ENCODE peak calls at places on chromosomes 13 and 19, in seven cellular contexts. U is neural progenitor cell, O is colonic mucosa, N is H1, T is IMR-90, G is fibroblast of lung, Z is K562. S is an unnamed sample.

GRCh38 chr13:40974460-40975407 is 44.4 kb downstream of the ELF1 start:
- DNase-seq in N (no peak), Z (peak), G (peak), O (peak), U (peak), T (peak), S (no peak)

GRCh38 chr13:75936791-75937190 is 300.7 kb downstream of the LMO7 start:
- DNase-seq in U (no peak), O (no peak), Z (no peak), T (no peak), G (no peak), N (no peak), S (no peak)

GRCh38 chr19:57068921-57069697 is 50.7 kb upstream of the USP29 start:
- DNase-seq in Z (peak), T (no peak), G (no peak), N (peak), O (no peak), U (no peak), S (no peak)

GRCh38 chr13:102606537-102607309 is 9.9 kb downstream of the TPP2 start:
- DNase-seq in N (no peak), T (no peak), U (no peak), O (no peak), G (no peak), Z (peak), S (no peak)

GRCh38 chr19:35336166-35336955 is 7.4 kb downstream of the CD22 start:
- DNase-seq in G (no peak), N (no peak), U (no peak), T (no peak), Z (no peak), O (no peak), S (no peak)

GRCh38 chr19:45645631-45646344 is 6.6 kb upstream of the EML2 start:
- DNase-seq in Z (peak), G (peak), O (peak), N (peak), T (peak), U (peak), S (no peak)

GRCh38 chr13:23081901-23082300 is 98.9 kb upstream of the SGCG start:
- DNase-seq in N (no peak), O (no peak), T (no peak), U (no peak), Z (no peak), G (no peak), S (no peak)

GRCh38 chr13:97131447-97131846 is 90.7 kb upstream of the MBNL2 start:
- DNase-seq in G (no peak), O (no peak), U (no peak), N (no peak), Z (no peak), T (no peak), S (no peak)

DNA sequence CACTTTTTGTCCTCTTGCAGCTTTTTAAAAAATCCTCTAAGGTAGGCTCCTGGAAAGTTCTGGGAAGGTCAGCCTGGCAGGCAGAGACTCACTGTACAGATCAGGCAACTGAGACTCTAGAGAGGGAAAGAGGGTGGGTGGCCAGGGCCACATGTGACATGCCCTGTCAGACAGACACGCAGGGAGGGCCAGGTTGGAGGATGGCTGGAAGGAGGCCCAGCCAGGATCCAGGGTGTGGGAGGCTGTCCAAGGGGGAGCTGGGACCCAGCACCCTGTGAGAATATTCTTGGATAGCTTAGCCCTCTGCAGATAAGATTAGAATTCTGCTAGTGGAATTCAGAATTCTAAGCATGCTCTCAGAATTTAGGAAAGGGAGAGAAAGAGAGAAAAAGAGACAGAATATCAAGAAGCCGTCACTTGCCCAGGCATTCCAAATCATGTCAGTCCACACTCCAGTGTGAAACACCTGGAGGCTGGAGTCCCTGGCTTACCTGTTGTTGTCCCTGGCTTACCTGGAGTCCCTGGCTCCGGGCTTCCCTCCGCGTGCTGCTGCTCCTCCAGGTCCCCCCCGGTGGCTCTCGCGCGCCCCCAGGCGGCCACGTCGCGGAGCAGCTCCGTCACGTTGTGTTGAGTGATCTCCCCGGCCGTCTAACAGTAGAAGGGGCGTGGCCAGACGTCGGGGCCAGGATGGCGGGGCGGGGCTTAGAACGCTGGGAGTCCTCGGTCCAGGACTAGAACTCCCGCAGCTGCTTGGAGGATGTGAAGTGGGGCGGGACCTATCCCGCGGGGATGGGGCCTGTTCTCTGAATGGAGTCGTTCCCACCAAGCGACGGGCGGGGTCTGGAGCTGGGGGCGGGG is 2.8 kb upstream of the TNNI3 start:
- DNase-seq in N (peak), G (peak), O (peak), T (peak), Z (peak), U (peak), S (no peak)
- H3K9ac ChIP-seq in N (no peak), G (no peak), O (no peak), T (no peak), Z (peak), U (no peak), S (peak)

DNA sequence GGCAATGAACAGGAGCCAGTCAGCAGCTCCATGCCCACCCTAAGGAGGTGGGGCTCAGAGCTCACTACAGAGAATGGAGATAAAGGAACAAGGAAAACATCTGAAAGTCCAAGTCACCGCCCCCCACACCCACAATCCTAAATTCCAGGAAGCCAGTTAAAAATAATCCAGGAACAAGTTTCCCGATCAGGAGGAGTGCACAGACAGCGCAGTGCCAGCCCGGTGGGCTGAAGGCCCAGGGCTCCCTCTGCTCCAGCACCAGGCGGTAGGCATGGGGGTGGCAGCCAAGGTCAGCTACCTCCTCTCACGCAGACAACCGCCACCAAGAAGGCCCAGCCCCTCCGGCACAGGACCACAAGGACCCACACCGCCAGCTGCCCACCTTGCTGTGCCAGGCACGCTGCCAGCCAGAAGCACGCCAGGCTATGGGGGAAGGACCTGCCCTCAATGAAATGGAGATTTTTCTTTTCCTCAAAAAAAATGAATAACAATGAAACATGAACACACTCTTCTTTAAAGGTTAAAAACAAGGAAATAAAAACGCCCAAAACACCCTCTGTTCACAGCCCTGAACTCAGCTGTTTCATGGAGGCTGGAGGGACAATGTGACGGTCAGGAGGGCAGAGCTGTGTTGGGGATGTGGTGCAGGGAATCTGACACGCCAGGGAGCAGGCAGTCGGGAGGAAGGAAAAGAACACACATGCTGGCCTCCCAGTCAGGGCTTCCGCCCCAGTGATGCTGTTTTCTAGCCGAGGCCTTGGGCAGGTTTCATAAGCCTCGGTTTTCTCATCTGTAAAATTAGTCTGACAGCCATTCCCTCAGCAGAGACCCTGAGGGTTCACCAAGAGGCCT is 11.0 kb downstream of the STK24 start:
- DNase-seq in Z (no peak), T (no peak), U (no peak), G (no peak), N (no peak), O (peak), S (no peak)
- H3K9ac ChIP-seq in Z (no peak), T (no peak), U (no peak), G (no peak), N (no peak), O (peak), S (peak)

GRCh38 chr19:46900341-46900740 is 39.5 kb downstream of the ARHGAP35 start:
- DNase-seq in T (no peak), O (no peak), G (no peak), U (no peak), Z (no peak), N (no peak), S (no peak)

GRCh38 chr19:46901701-46902401 is 41.1 kb downstream of the ARHGAP35 start:
- DNase-seq in N (no peak), Z (no peak), G (no peak), T (peak), O (no peak), U (no peak), S (no peak)

GRCh38 chr19:46904114-46905060 is 43.6 kb downstream of the ARHGAP35 start:
- DNase-seq in Z (no peak), O (no peak), N (no peak), T (peak), U (no peak), G (peak), S (no peak)

GRCh38 chr19:46903458-46903857 is 42.7 kb downstream of the ARHGAP35 start:
- DNase-seq in N (no peak), G (no peak), Z (no peak), U (no peak), T (no peak), O (no peak), S (no peak)

GRCh38 chr19:46902402-46902766 is 41.6 kb downstream of the ARHGAP35 start:
- DNase-seq in U (no peak), O (no peak), G (no peak), Z (no peak), T (peak), N (no peak), S (peak)
- H3K9ac ChIP-seq in U (no peak), O (no peak), G (no peak), Z (no peak), T (no peak), N (no peak), S (peak)

DNA sequence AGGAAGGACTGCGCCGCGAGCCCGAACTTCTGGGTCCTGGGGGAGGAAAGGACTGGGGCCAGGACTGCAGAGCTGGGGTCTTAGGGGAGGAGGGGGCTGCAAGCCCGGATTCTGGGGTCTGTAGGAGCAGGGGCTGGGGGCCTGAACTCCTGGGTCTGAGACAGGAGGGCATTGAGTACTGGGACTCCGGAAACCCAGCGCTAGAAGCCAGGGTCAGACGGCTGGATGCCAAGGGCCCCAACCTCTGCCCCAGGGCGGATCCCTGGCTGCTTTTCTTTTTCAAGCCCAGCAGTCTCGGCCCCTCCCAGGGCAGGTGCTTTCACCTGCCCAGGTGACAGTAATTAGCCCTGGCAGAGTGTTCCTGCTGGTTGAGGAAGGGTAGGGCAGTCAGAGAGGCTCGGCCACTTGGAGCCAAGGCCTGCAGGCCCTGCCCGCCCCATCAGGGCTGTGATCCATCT is 2.3 kb downstream of the MYH14 start:
- DNase-seq in G (no peak), T (no peak), N (peak), U (peak), O (peak), Z (no peak), S (no peak)
- H3K9ac ChIP-seq in G (no peak), T (no peak), N (no peak), U (no peak), O (peak), Z (no peak), S (no peak)

DNA sequence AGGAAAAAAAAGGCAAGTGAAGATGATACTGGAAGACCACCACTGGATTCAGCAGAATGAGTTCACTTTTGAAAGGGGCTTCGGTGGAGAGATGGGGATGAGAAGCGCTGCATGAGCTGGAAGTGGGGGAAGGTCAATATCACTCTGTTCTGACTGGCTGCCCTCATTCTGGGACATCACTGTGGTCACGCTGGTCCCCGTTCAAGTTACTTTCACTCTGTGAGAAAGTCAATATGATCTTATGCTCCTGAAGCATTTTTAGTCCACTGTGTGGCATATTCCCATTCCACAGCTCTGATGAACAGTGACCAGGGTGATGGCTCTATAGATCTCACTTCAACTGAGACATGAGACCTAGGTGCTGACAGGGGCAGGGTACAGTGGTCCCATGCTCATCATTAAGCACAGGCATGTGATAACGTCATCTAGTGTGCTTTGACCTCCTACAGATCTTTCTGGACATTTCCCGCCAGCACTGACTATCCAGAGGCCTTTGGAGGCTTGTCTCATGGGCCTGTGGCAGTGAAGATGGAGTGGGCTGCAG is 40.2 kb upstream of the GPR183 start:
- DNase-seq in G (no peak), N (no peak), O (no peak), U (no peak), T (no peak), Z (no peak), S (no peak)
- H3K9ac ChIP-seq in G (no peak), N (no peak), O (no peak), U (no peak), T (no peak), Z (no peak), S (no peak)

GRCh38 chr13:104450006-104450405 is 1383.8 kb upstream of the SLC10A2 start:
- DNase-seq in G (no peak), T (no peak), U (no peak), O (no peak), Z (no peak), N (no peak), S (no peak)
- H3K9ac ChIP-seq in G (no peak), T (no peak), U (no peak), O (no peak), Z (no peak), N (no peak), S (no peak)

DNA sequence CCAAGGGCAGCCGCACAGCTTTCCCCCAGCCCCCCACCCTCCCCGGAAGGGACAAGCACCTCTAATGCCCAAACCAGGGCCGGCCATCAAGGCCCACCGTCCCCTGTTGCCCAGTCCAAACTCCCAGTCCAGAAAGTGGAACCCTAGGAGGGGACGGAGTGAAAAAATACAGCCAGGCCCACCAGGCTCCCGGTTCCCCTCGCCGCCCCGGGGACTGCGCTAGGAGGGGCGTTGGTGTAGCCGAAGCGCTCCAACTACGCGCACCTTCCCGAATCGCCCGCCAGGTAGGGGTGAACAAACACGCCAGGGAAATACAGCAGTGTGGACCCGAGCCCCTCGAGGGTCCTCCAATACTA is 1.3 kb downstream of the KLF16 start:
- DNase-seq in O (no peak), Z (no peak), T (no peak), N (no peak), U (peak), G (no peak), S (no peak)
- H3K9ac ChIP-seq in O (peak), Z (peak), T (peak), N (peak), U (no peak), G (peak), S (peak)

DNA sequence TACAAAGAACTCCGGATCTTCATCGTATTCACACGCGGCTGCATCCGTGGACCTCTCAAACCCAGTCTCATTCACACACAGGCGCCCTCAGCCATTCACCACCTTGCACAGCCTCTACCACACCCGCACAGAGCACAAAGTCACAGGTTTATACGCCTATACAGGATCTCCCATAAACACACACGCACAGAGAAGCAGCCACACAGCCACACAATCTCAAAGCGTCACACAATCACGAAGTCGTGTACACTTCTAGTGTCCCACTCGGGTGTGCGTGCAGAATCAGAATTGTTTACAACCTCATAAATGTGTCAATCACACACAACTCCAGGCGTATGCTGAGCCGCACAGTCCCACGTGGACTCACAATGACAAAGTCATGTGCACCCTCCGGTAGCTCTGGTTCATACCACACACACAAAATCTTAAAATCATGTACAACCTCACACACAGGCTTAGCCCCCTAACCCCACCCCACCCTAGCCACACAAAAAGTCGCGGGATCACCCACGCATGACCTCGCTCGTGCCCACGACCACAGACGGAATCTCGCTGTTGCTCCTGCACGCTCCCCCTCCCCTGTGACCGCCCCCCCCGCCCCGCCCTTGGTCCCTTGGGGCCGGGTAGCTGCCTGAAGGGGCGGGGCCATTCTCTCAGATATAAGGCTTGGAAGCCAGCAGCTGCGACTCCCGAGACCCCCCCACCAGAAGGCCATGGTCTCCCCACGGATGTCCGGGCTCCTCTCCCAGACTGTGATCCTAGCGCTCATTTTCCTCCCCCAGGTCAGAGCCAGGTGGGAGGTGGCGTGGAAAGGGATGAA is at the start of gene DLL3:
- DNase-seq in G (no peak), U (peak), Z (peak), T (peak), O (no peak), N (peak), S (no peak)
- H3K9ac ChIP-seq in G (no peak), U (no peak), Z (peak), T (no peak), O (peak), N (no peak), S (no peak)

GRCh38 chr19:33234092-33234491 is 8.4 kb upstream of the SLC7A10 start:
- DNase-seq in U (no peak), Z (no peak), O (no peak), T (no peak), N (no peak), G (no peak), S (no peak)

GRCh38 chr19:33236696-33237390 is 11.2 kb upstream of the SLC7A10 start:
- DNase-seq in T (no peak), Z (no peak), O (no peak), U (no peak), N (no peak), G (no peak), S (no peak)

GRCh38 chr19:33234736-33235135 is 9.1 kb upstream of the SLC7A10 start:
- DNase-seq in N (no peak), O (no peak), Z (no peak), T (no peak), U (no peak), G (no peak), S (no peak)

GRCh38 chr19:33235269-33235995 is 9.8 kb upstream of the SLC7A10 start:
- DNase-seq in Z (peak), N (peak), U (peak), T (peak), O (peak), G (peak), S (peak)

GRCh38 chr19:33235996-33236350 is 10.3 kb upstream of the SLC7A10 start:
- DNase-seq in N (no peak), T (no peak), O (no peak), Z (no peak), G (no peak), U (no peak), S (no peak)
- H3K9ac ChIP-seq in N (no peak), T (no peak), O (no peak), Z (no peak), G (no peak), U (no peak), S (no peak)